ENCODE peak calls at places on chromosomes 6 and 20, in six cellular contexts. T, B, N, Y, F and Q are unnamed samples. For H3K4me1, the result is how much of the 10 kb centered on the place peaks cover.

GRCh38 chr20:14700641-14700965 is 363.2 kb upstream of the FLRT3 start:
- DNase-seq in Y (no peak), B (no peak), F (no peak), N (no peak), T (no peak), Q (no peak)

GRCh38 chr20:14979472-14979986 is 642.1 kb upstream of the FLRT3 start:
- DNase-seq in Y (no peak), N (no peak), T (no peak), B (no peak), F (no peak), Q (no peak)

GRCh38 chr6:142013875-142014495 is 118.7 kb upstream of the GJE1 start:
- DNase-seq in T (no peak), N (no peak), F (no peak), Y (no peak), B (no peak), Q (no peak)

GRCh38 chr20:62235777-62236157 is 2.6 kb upstream of the OSBPL2 start:
- DNase-seq in Y (no peak), N (no peak), B (no peak), F (no peak), T (no peak), Q (no peak)

GRCh38 chr6:28105286-28105685 is 19.1 kb upstream of the ZSCAN16 start:
- DNase-seq in T (no peak), F (no peak), N (no peak), B (no peak), Y (no peak), Q (no peak)

GRCh38 chr6:147022041-147022440 is 182.2 kb upstream of the STXBP5 start:
- DNase-seq in T (no peak), N (no peak), Y (no peak), B (no peak), F (no peak), Q (no peak)

GRCh38 chr6:81241717-81242116 is 510.8 kb downstream of the TENT5A start:
- DNase-seq in F (no peak), B (no peak), N (no peak), Y (no peak), T (no peak), Q (no peak)

GRCh38 chr6:150835620-150836019 is 29.9 kb upstream of the MTHFD1L start:
- DNase-seq in T (no peak), F (no peak), Y (no peak), N (no peak), B (no peak), Q (no peak)

GRCh38 chr6:89215391-89215790 is 1.8 kb downstream of the GABRR1 start:
- DNase-seq in F (no peak), Y (no peak), B (no peak), T (no peak), N (no peak), Q (no peak)

GRCh38 chr6:28380381-28380780 is 19.2 kb downstream of the ZSCAN12 start:
- DNase-seq in T (no peak), F (no peak), B (no peak), Y (no peak), N (no peak), Q (no peak)

GRCh38 chr6:90338409-90338808 is 41.8 kb upstream of the BACH2 start:
- DNase-seq in F (no peak), N (no peak), T (no peak), B (no peak), Y (no peak), Q (no peak)

GRCh38 chr6:151690303-151690702 is 117.2 kb upstream of the ESR1 start:
- DNase-seq in F (no peak), N (no peak), T (no peak), B (no peak), Y (no peak), Q (no peak)

GRCh38 chr6:106731144-106731842 is 101.9 kb downstream of the QRSL1 start:
- DNase-seq in Y (peak), N (no peak), F (no peak), T (no peak), B (no peak), Q (no peak)

GRCh38 chr6:36944650-36945049 is 9.9 kb upstream of the PI16 start:
- DNase-seq in T (no peak), F (no peak), B (no peak), N (no peak), Y (peak), Q (no peak)

GRCh38 chr6:42260972-42261371 is 43.3 kb upstream of the MRPS10 start:
- DNase-seq in N (no peak), B (peak), F (no peak), T (no peak), Y (no peak), Q (peak)

GRCh38 chr6:11050735-11051134 is 6.6 kb upstream of the ELOVL2 start:
- DNase-seq in T (no peak), B (no peak), N (no peak), Y (no peak), F (no peak), Q (no peak)

GRCh38 chr20:8932192-8933150 is 136.4 kb upstream of the PLCB4 start:
- DNase-seq in N (no peak), T (no peak), Y (no peak), F (no peak), B (no peak), Q (no peak)

GRCh38 chr20:31721408-31722332 is 998 bp downstream of the BCL2L1 start:
- DNase-seq in N (peak), B (no peak), T (no peak), F (no peak), Y (peak), Q (peak)

GRCh38 chr6:4522453-4522852 is 253.8 kb upstream of the CDYL start:
- DNase-seq in T (no peak), B (no peak), Y (no peak), N (no peak), F (no peak), Q (no peak)

GRCh38 chr6:64411226-64411625 is 775.6 kb downstream of the PHF3 start:
- DNase-seq in N (no peak), B (no peak), F (no peak), T (no peak), Y (no peak), Q (no peak)

GRCh38 chr6:163860194-163861081 is 445.9 kb downstream of the QKI start:
- DNase-seq in T (no peak), Y (no peak), B (no peak), F (no peak), N (no peak), Q (no peak)

GRCh38 chr20:34364013-34364382 is 925 bp downstream of the ITCH start:
- DNase-seq in T (no peak), N (no peak), B (no peak), F (no peak), Y (no peak), Q (no peak)

GRCh38 chr20:50285376-50286173 is 94.9 kb downstream of the CEBPB start:
- DNase-seq in F (no peak), B (no peak), T (no peak), Y (no peak), N (no peak), Q (peak)

GRCh38 chr6:153131037-153131981 is at the start of gene RGS17:
- DNase-seq in Y (peak), N (peak), F (peak), B (no peak), T (no peak), Q (peak)

GRCh38 chr6:34627296-34627695 is 69.3 kb downstream of the ILRUN start:
- DNase-seq in N (no peak), Y (no peak), B (no peak), F (no peak), T (no peak), Q (no peak)

GRCh38 chr20:38050691-38051090 is 17.1 kb downstream of the RPRD1B start:
- DNase-seq in Y (no peak), T (no peak), B (no peak), F (no peak), N (no peak), Q (no peak)

GRCh38 chr6:1222426-1223311 is 89.2 kb upstream of the FOXQ1 start:
- DNase-seq in B (no peak), T (no peak), Y (no peak), N (peak), F (no peak), Q (no peak)

GRCh38 chr6:13454286-13455221 is 32.8 kb downstream of the GFOD1 start:
- DNase-seq in B (peak), N (peak), F (no peak), Y (no peak), T (no peak), Q (peak)

GRCh38 chr6:105646391-105646867 is 243.5 kb upstream of the PREP start:
- DNase-seq in N (no peak), F (no peak), B (no peak), Y (no peak), T (no peak), Q (no peak)

GRCh38 chr6:119096683-119097310 is 18.3 kb upstream of the FAM184A start:
- DNase-seq in T (peak), F (no peak), B (peak), Y (peak), N (peak), Q (peak)

GRCh38 chr20:21391495-21392298 is 5.6 kb downstream of the NKX2-4 start:
- DNase-seq in Y (no peak), B (no peak), F (peak), N (no peak), T (no peak), Q (no peak)

GRCh38 chr6:169035381-169036280 is 218.0 kb downstream of the THBS2 start:
- DNase-seq in F (no peak), B (no peak), N (no peak), T (no peak), Y (no peak), Q (no peak)

GRCh38 chr20:45685896-45686295 is 15.9 kb upstream of the WFDC11 start:
- DNase-seq in Y (no peak), F (no peak), N (no peak), T (no peak), B (no peak), Q (no peak)

GRCh38 chr20:53786445-53787267 is 193.0 kb upstream of the ZNF217 start:
- DNase-seq in F (no peak), N (no peak), Y (no peak), T (no peak), B (no peak), Q (no peak)
- H3K4me1 ChIP-seq in F (under half), N (under half), Y (under half), T (under half), B (under half), Q (under half)

DNA sequence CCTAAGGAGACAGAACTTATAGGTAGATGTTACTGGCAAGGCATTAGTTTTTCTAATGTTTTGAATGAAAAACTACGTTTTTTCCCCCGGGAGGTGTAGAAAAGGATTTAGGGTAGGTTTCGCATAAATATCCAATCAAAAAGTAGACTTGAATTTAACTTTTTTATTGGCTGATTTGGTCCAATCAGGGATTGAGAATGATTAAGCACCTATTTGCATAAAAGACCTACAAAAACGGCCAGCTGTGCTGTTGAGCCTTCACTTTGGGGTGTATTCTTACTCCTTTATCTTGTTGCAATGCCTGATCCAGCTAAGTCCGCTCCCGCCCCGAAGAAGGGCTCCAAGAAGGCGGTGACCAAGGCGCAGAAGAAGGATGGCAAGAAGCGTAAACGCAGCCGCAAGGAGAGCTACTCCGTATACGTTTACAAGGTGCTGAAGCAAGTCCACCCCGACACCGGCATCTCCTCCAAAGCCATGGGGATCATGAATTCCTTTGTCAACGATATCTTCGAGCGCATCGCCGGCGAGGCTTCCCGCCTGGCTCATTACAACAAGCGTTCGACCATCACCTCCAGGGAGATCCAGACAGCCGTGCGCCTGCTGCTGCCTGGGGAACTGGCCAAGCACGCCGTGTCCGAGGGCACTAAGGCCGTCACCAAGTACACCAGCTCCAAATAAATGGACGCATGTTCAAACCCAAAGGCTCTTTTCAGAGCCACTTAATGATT is 113.5 kb upstream of the BTN3A2 start:
- DNase-seq in T (no peak), Y (peak), N (no peak), B (no peak), F (peak), Q (no peak)
- TF ChIP-seq POLR2A in T (peak), Y (peak), N (no peak), B (no peak), F (no peak), Q (peak)

GRCh38 chr20:11935212-11935611 is 17.5 kb downstream of the BTBD3 start:
- DNase-seq in N (no peak), F (no peak), T (no peak), Y (no peak), B (no peak), Q (no peak)

GRCh38 chr20:11937230-11937629 is 19.5 kb downstream of the BTBD3 start:
- DNase-seq in Y (no peak), N (no peak), B (no peak), T (no peak), F (no peak), Q (no peak)

GRCh38 chr20:11941593-11942261 is 24.0 kb downstream of the BTBD3 start:
- DNase-seq in T (no peak), N (no peak), Y (no peak), F (no peak), B (no peak), Q (no peak)

DNA sequence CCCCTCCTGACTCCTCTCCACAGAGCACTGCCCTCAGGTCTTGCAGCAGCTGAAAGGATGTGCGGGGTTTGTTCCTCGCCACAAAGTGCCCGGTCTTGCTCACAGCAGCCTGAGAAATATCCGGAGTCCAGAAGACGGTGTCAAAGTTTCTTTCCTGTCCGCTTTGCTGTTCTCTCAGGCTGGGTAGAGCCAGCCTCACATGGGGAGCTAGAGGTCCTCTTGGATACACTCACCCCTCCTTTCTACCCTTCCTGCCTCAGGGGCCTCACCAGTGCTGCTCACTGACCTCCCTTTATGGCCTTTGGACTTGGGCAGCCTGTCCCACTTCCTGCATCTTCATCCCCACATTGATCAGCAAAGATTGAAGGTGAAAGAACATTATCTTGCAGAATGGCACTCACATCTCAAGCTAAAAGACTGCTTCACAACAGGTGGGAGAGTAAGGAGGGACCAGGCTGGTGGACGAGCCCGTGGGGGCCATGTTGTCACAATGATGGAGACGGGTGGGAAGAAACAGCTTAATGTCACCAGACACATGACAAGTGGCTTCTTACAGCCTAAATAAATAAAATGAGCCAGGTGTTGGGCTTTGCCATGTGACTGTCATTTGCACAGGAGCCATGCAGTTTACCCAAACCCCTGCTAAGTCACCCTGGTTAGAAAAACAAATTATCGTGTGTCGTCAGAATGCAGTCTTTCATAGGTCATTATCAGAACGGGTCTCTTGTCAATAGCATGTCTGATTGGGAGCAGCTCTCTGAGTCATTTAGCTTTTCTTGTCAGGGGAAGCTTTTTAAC is 18.3 kb downstream of the BTBD3 start:
- DNase-seq in N (no peak), B (no peak), T (no peak), Y (no peak), F (no peak), Q (no peak)
- H3K4me1 ChIP-seq in N (under half), B (under half), T (under half), Y (under half), F (under half), Q (under half)

DNA sequence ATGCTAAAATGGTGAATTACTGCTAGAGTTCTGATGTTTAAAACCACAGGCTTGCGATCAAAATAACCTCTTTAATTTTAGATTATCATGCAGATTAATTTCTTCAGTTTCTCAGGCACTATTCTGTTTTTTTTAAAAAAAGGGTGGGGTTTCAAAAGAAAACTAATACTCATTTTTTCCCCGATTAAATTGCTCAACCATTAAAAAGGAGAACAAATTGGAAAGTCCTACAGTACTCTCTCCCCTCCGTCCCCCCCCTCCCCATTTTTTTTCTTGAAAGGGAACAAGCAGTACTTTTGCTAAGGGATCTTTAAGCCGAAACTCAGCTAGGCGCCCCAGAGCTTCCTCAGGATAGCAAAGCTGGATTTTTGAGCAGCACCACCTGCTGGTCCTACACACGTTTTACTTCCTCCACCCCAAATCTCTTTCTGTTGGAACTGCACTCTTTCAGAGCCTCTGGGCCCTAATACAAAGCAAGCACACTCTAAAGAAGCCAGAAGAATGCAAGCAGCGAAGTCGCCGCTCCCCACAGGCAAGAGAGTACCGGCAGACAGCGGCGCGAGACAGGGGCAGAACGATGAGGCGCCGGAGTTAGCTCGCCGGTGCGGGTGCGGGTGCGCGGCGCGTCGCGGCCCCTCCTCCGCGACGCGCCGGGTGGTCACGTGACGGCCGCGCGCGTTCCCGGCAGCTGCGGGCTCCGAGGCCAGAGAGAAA is at the start of gene RNF146:
- DNase-seq in N (peak), Y (peak), T (peak), F (peak), B (peak), Q (peak)
- TF ChIP-seq POLR2A in N (no peak), Y (no peak), T (no peak), F (no peak), B (no peak), Q (no peak)

GRCh38 chr6:43776115-43776798 is 6.2 kb downstream of the VEGFA start:
- DNase-seq in Y (peak), T (no peak), B (no peak), N (no peak), F (no peak), Q (no peak)
- H3K4me1 ChIP-seq in Y (half or more), T (under half), B (half or more), N (under half), F (under half), Q (under half)

DNA sequence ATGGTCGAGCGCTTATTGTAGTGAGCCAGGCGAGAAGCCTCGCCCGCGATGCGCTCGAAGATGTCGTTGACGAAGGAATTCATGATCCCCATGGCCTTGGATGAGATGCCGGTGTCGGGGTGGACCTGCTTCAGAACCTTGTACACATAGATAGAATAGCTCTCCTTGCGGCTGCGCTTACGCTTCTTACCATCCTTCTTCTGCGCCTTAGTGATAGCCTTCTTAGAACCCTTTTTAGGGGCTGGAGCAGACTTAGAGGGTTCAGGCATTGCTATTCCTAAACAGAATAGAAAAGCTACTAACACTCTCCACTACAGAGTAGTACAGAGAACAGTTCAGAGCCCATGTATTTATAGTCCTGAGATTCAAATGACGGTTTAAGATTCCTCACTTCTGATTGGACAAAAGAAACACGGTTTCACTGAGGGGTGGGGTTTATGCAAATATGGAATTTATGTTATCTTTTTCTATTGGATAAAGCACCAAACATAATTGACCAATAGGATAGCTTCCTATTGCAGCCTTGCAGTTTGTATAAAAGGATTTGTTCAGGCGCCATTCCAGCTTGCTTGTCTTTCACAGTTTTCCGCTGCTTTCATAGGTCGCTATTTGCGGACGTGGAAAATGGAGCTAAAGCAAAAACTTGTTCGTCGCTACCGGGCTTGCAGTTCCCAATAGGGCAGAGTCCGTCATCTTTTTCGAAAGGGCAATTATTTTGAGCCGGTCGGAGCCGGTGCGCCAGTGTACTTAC is 43.7 kb upstream of the HFE start:
- DNase-seq in T (peak), B (peak), Y (peak), F (peak), N (peak), Q (peak)
- TF ChIP-seq POLR2A in T (peak), B (peak), Y (peak), F (no peak), N (peak), Q (peak)

GRCh38 chr6:112241820-112242443 is 12.4 kb downstream of the LAMA4 start:
- DNase-seq in F (no peak), T (no peak), N (no peak), B (no peak), Y (no peak), Q (no peak)
- H3K4me1 ChIP-seq in F (under half), T (under half), N (under half), B (under half), Y (under half), Q (under half)

GRCh38 chr6:31533455-31533841 is 4.7 kb downstream of the MCCD1 start:
- DNase-seq in F (no peak), Y (no peak), T (no peak), B (no peak), N (no peak), Q (no peak)
- TF ChIP-seq POLR2A in F (no peak), Y (no peak), T (no peak), B (no peak), N (no peak), Q (no peak)